ENCODE peak calls at places on chromosomes 12 and 14, in six cellular contexts. I is tibial artery, S is thoracic aorta, Q is right atrium auricular region, F is GM12878, V is stomach. O is an unnamed sample.

GRCh38 chr12:108457006-108457733 is 57.9 kb upstream of the FICD start:
- DNase-seq in I (no peak), Q (no peak), V (no peak), F (peak), S (no peak), O (peak)

GRCh38 chr14:64074961-64075619 is 219.1 kb downstream of the ESR2 start:
- DNase-seq in I (no peak), V (no peak), F (no peak), S (no peak), Q (no peak), O (no peak)

GRCh38 chr12:49797452-49797782 is 30.8 kb downstream of the NCKAP5L start:
- DNase-seq in I (no peak), S (no peak), Q (no peak), V (no peak), F (no peak), O (no peak)

GRCh38 chr12:30047499-30048262 is 263.9 kb upstream of the TMTC1 start:
- DNase-seq in Q (no peak), F (no peak), S (no peak), V (no peak), I (no peak), O (no peak)

GRCh38 chr12:67649165-67650126 is 901 bp downstream of the DYRK2 start:
- DNase-seq in F (no peak), V (peak), Q (no peak), I (no peak), S (no peak), O (peak)

GRCh38 chr12:19288603-19289244 is 150.6 kb upstream of the AEBP2 start:
- DNase-seq in S (no peak), I (no peak), V (no peak), Q (no peak), F (no peak), O (no peak)

GRCh38 chr14:76936483-76936882 is 92.0 kb downstream of the IRF2BPL start:
- DNase-seq in S (no peak), V (no peak), Q (no peak), F (no peak), I (no peak), O (no peak)

GRCh38 chr12:57881035-57881973 is 34.8 kb upstream of the CTDSP2 start:
- DNase-seq in S (no peak), Q (no peak), I (no peak), V (no peak), F (no peak), O (no peak)

GRCh38 chr12:116466536-116466935 is 92.6 kb upstream of the MAP1LC3B2 start:
- DNase-seq in V (no peak), F (no peak), I (no peak), S (no peak), Q (no peak), O (no peak)

GRCh38 chr12:123278150-123278627 is 6.5 kb upstream of the CDK2AP1 start:
- DNase-seq in I (no peak), V (no peak), S (no peak), F (peak), Q (no peak), O (peak)

GRCh38 chr12:118606690-118607089 is 230.3 kb downstream of the SUDS3 start:
- DNase-seq in I (no peak), F (no peak), Q (no peak), S (no peak), V (no peak), O (no peak)

GRCh38 chr14:103136388-103137271 is 13.4 kb downstream of the TNFAIP2 start:
- DNase-seq in F (no peak), S (no peak), Q (no peak), I (no peak), V (no peak), O (no peak)

GRCh38 chr14:102824832-102825231 is 47.6 kb downstream of the TRAF3 start:
- DNase-seq in S (no peak), Q (no peak), F (no peak), I (no peak), V (no peak), O (no peak)

GRCh38 chr14:22268875-22269274 is 320.1 kb downstream of the DAD1 start:
- DNase-seq in Q (no peak), S (no peak), F (no peak), V (no peak), I (no peak), O (peak)

GRCh38 chr14:99968156-99968920 is 96.9 kb upstream of the EVL start:
- DNase-seq in F (no peak), Q (no peak), I (no peak), S (no peak), V (no peak), O (no peak)

GRCh38 chr12:10268037-10268436 is 39.6 kb upstream of the KLRD1 start:
- DNase-seq in Q (no peak), I (no peak), V (no peak), F (no peak), S (no peak), O (no peak)

GRCh38 chr14:72723741-72724530 is 170.0 kb downstream of the DPF3 start:
- DNase-seq in Q (no peak), F (no peak), V (no peak), I (no peak), S (no peak), O (no peak)

GRCh38 chr12:114826233-114826632 is 142.3 kb upstream of the TBX3 start:
- DNase-seq in F (no peak), Q (no peak), V (no peak), I (no peak), S (no peak), O (no peak)

GRCh38 chr12:102631274-102631673 is 150.9 kb upstream of the IGF1 start:
- DNase-seq in I (no peak), V (no peak), S (no peak), Q (no peak), F (no peak), O (no peak)

GRCh38 chr14:26872510-26872909 is 274.7 kb upstream of the NOVA1 start:
- DNase-seq in V (peak), S (no peak), I (no peak), F (no peak), Q (peak), O (no peak)

GRCh38 chr12:98373019-98373554 is 142.3 kb upstream of the TMPO start:
- DNase-seq in V (no peak), F (no peak), Q (no peak), S (no peak), I (no peak), O (no peak)

GRCh38 chr12:30067156-30067555 is 283.4 kb upstream of the TMTC1 start:
- DNase-seq in V (no peak), S (no peak), I (no peak), Q (no peak), F (no peak), O (no peak)

GRCh38 chr12:103930787-103931536 is 752 bp downstream of the HSP90B1 start:
- DNase-seq in I (peak), S (no peak), V (peak), F (no peak), Q (no peak), O (peak)

GRCh38 chr12:58564721-58565120 is 355.6 kb downstream of the LRIG3 start:
- DNase-seq in S (no peak), F (no peak), I (no peak), Q (no peak), V (no peak), O (no peak)

GRCh38 chr14:98494582-98494981 is 777.4 kb downstream of the BCL11B start:
- DNase-seq in F (no peak), V (no peak), Q (no peak), I (no peak), S (no peak), O (no peak)

GRCh38 chr12:28602760-28603638 is 412.7 kb downstream of the CCDC91 start:
- DNase-seq in I (no peak), V (no peak), S (no peak), Q (no peak), F (no peak), O (no peak)

GRCh38 chr14:93059917-93060545 is 55.7 kb downstream of the ITPK1 start:
- DNase-seq in V (no peak), Q (no peak), I (no peak), S (no peak), F (no peak), O (peak)

GRCh38 chr12:57099766-57100165 is 10.9 kb downstream of the NAB2 start:
- DNase-seq in S (no peak), V (no peak), Q (no peak), I (no peak), F (no peak), O (no peak)

GRCh38 chr14:100782516-100783320 is 43.2 kb upstream of the MEG3 start:
- DNase-seq in I (no peak), S (no peak), F (no peak), Q (no peak), V (no peak), O (no peak)

GRCh38 chr12:47991106-47991550 is 13.1 kb downstream of the COL2A1 start:
- DNase-seq in I (no peak), V (no peak), Q (no peak), F (no peak), S (no peak), O (no peak)

GRCh38 chr12:55713721-55714120 is 2.1 kb upstream of the BLOC1S1 start:
- DNase-seq in I (no peak), V (no peak), S (no peak), F (no peak), Q (no peak), O (no peak)

GRCh38 chr12:6638305-6638704 is 2.5 kb upstream of the LPAR5 start:
- DNase-seq in V (no peak), S (no peak), I (no peak), F (no peak), Q (no peak), O (peak)

GRCh38 chr12:39574378-39574777 is 45.2 kb downstream of the ABCD2 start:
- DNase-seq in F (no peak), V (no peak), Q (no peak), S (no peak), I (no peak), O (no peak)

GRCh38 chr12:49259452-49259851 is 5.4 kb upstream of the TUBA1C start:
- DNase-seq in Q (no peak), F (no peak), I (no peak), V (no peak), S (no peak), O (no peak)

GRCh38 chr12:115319641-115320040 is 635.7 kb upstream of the TBX3 start:
- DNase-seq in I (no peak), S (no peak), V (no peak), F (no peak), Q (no peak), O (no peak)

GRCh38 chr12:100371146-100371545 is 14.3 kb downstream of the SLC17A8 start:
- DNase-seq in S (no peak), I (no peak), Q (no peak), V (no peak), F (no peak), O (no peak)

GRCh38 chr12:108605000-108605689 is 7.3 kb upstream of the TMEM119 start:
- DNase-seq in S (no peak), F (no peak), I (no peak), Q (no peak), V (no peak), O (no peak)

GRCh38 chr14:73739899-73740685 is 25.9 kb upstream of the PNMA1 start:
- DNase-seq in S (no peak), Q (no peak), F (no peak), V (no peak), I (no peak), O (no peak)

GRCh38 chr12:109535863-109536250 is 37.4 kb downstream of the MMAB start:
- DNase-seq in F (no peak), S (no peak), I (no peak), Q (no peak), V (no peak), O (no peak)

GRCh38 chr12:61362037-61362436 is 898.2 kb upstream of the USP15 start:
- DNase-seq in S (no peak), V (no peak), I (no peak), F (no peak), Q (no peak), O (no peak)

GRCh38 chr12:61367281-61367785 is 892.9 kb upstream of the USP15 start:
- DNase-seq in F (no peak), Q (no peak), V (no peak), S (no peak), I (no peak), O (no peak)

DNA sequence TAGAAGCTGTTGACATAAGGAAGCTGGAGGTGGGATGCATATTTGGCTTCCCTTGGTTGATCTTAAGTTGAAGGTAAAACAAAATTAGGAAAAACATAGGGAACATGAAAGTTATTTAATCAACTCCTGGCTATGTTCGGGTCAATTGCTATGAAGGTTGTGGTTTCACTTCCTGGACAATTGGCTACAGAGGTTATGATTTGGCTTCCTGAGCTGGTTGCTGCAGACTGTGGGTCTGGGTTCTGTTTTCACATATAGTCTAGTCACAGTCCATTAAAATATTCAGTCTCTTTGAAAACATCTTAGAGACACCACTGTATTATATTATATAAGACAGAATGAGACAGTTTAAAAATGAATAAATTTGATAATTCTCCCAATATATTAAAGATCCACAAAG is 895.2 kb upstream of the USP15 start:
- DNase-seq in Q (no peak), I (no peak), S (no peak), F (no peak), V (no peak), O (no peak)
- H3K4me3 ChIP-seq in Q (no peak), I (no peak), S (no peak), F (no peak), V (no peak), O (no peak)

GRCh38 chr14:55131782-55132181 is 2.7 kb downstream of the LGALS3 start:
- DNase-seq in F (no peak), I (no peak), V (no peak), Q (no peak), S (no peak), O (no peak)
- H3K4me3 ChIP-seq in F (no peak), I (no peak), V (peak), Q (peak), S (no peak), O (no peak)

DNA sequence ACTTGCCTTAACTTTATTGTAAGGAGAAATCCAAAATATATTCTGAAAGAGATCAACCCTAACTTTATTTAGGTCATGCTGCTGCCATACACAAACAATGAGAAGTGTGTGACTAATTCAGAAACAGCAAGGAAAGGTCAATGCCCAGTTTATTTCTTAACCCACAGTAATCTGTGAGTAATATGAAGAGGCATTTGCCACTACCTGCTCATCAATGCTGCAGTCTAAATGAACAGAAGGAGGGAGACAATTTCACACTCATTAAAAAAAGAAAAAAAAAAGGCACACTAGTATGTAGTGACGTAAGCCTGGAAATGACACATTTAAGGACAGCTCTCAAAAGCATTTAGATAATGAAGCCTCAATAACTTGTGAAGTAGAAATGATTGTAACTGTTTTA is 90.5 kb upstream of the FOXN3 start:
- DNase-seq in F (peak), S (no peak), I (no peak), V (no peak), Q (no peak), O (peak)
- H3K4me3 ChIP-seq in F (no peak), S (no peak), I (no peak), V (no peak), Q (no peak), O (no peak)

GRCh38 chr14:69991422-69991821 is 112.2 kb downstream of the SMOC1 start:
- DNase-seq in Q (no peak), F (no peak), S (no peak), I (no peak), V (no peak), O (no peak)
- H3K4me3 ChIP-seq in Q (no peak), F (no peak), S (no peak), I (no peak), V (no peak), O (no peak)

DNA sequence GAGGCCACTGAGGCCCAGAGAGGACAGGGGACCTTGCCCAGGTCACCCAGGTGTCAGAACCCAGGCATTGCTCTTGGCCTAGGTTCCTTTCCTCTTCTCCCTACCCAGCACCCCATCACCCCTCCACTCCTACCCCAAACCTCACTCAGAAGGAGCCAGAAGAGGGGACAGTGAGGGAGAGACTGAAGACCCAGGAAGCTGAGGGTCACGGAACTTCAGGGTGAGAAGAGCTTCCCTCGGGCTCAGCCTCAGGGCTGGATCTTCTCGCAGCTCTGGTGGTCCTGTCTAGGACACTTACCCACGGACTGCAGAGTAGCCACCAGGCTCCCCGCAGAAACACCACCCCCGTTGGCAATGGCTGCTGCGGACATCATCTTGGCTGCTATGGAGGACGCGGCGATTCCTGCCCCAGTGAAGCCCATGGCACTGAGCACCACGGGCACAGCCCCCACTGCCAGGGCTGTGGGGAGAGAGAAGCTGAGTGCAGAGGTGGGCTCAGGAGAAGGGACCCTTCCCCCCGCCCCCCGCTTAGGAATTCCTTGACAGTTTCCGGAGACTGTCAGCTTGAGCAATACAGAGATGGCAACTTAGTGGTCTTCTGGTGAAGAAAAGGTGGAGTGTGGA is 1.1 kb downstream of the IFI27L2 start:
- DNase-seq in I (no peak), Q (peak), V (peak), S (no peak), F (no peak), O (no peak)
- H3K4me3 ChIP-seq in I (peak), Q (no peak), V (peak), S (peak), F (peak), O (peak)

O was measured in GM06990.